ENCODE peak calls at places on chromosomes 11 and 22, in nine cellular contexts. L is stimulated activated CD4-positive, alpha-beta T cell treated with anti-CD3 and anti-CD28 coated beads, Interleukin-1b, Interleukin-23, amount 100 ng/mL, for 4 hours; M is HEK293T; X is dermis blood vessel endothelial cell; Y is A172; W is NCI-H2107; B is KG1; U is neural crest cell; N is pancreas. H is an unnamed sample.

GRCh38 chr11:80727315-80727714 is 1286.5 kb upstream of the TENM4 start:
- DNase-seq in Y (peak; percentile 55), W (no peak), N (no peak), L (no peak), B (no peak), U (no peak), M (peak; percentile 5), X (no peak), H (peak; percentile 31)

GRCh38 chr22:36577019-36577418 is 48.1 kb upstream of the EIF3D start:
- DNase-seq in U (no peak), B (no peak), X (no peak), M (no peak), W (no peak), N (no peak), Y (peak; percentile 89), L (no peak), H (no peak)

GRCh38 chr11:18692941-18693760 is 5.4 kb upstream of the TMEM86A start:
- DNase-seq in X (no peak), W (no peak), B (no peak), L (no peak), M (no peak), U (no peak), Y (no peak), N (no peak), H (no peak)

GRCh38 chr11:117458275-117459120 is 130.8 kb downstream of the CEP164 start:
- DNase-seq in W (peak; percentile 70), N (no peak), B (no peak), M (no peak), U (no peak), Y (peak; percentile 23), L (no peak), X (no peak), H (no peak)

GRCh38 chr22:20998411-20999336 is 3.2 kb downstream of the THAP7 start:
- DNase-seq in B (no peak), W (no peak), N (no peak), U (no peak), X (no peak), Y (no peak), M (no peak), L (no peak), H (no peak)

GRCh38 chr22:44676441-44677298 is 25.3 kb upstream of the PRR5 start:
- DNase-seq in W (no peak), N (no peak), X (no peak), L (no peak), M (no peak), B (no peak), Y (peak; percentile 6), U (no peak), H (no peak)

GRCh38 chr11:28043930-28044709 is 63.8 kb downstream of the KIF18A start:
- DNase-seq in M (no peak), B (no peak), N (no peak), L (no peak), Y (no peak), W (no peak), X (no peak), U (no peak), H (no peak)

GRCh38 chr22:36277482-36278291 is 24.8 kb downstream of the APOL1 start:
- DNase-seq in X (peak; percentile 78), W (no peak), L (peak; percentile 47), M (peak; percentile 80), N (no peak), Y (peak; percentile 18), U (peak; percentile 45), B (peak; percentile 14), H (peak; percentile 83)

GRCh38 chr11:9351956-9352355 is 32.5 kb upstream of the IPO7 start:
- DNase-seq in X (no peak), N (no peak), U (no peak), Y (no peak), W (no peak), B (no peak), L (no peak), M (no peak), H (no peak)

GRCh38 chr11:3232956-3233355 is 739 bp upstream of the MRGPRE start:
- DNase-seq in N (peak; percentile 33), L (no peak), X (no peak), M (no peak), B (no peak), Y (no peak), U (no peak), W (no peak), H (peak; percentile 18)

GRCh38 chr11:42234381-42235035 is 775.1 kb upstream of the LRRC4C start:
- DNase-seq in L (no peak), M (no peak), Y (no peak), X (no peak), N (no peak), W (no peak), U (no peak), B (no peak), H (no peak)

GRCh38 chr11:28529540-28530410 is 421.6 kb downstream of the METTL15 start:
- DNase-seq in N (no peak), Y (peak; percentile 53), W (no peak), L (no peak), X (peak; percentile 80), U (no peak), M (peak; percentile 12), B (peak; percentile 7), H (peak; percentile 21)

GRCh38 chr11:70528046-70528793 is 129.9 kb downstream of the CTTN start:
- DNase-seq in U (no peak), Y (no peak), B (no peak), N (peak; percentile 50), X (no peak), M (no peak), L (no peak), W (no peak), H (no peak)

GRCh38 chr22:27241430-27242110 is 560.0 kb downstream of the MN1 start:
- DNase-seq in L (no peak), N (peak; percentile 97), X (peak; percentile 40), Y (no peak), B (no peak), U (no peak), M (no peak), W (no peak), H (no peak)

GRCh38 chr22:39916496-39916895 is 15.6 kb downstream of the GRAP2 start:
- DNase-seq in U (no peak), X (no peak), B (no peak), L (no peak), Y (no peak), W (no peak), M (no peak), N (no peak), H (no peak)

GRCh38 chr11:73965764-73966121 is 14.9 kb downstream of the DNAJB13 start:
- DNase-seq in N (no peak), M (no peak), U (no peak), L (no peak), Y (no peak), X (no peak), B (no peak), W (no peak), H (no peak)

GRCh38 chr11:967995-968751 is 42.5 kb downstream of the AP2A2 start:
- DNase-seq in B (no peak), M (no peak), W (no peak), X (no peak), N (no peak), L (no peak), U (no peak), Y (no peak), H (no peak)

GRCh38 chr11:75351541-75352416 is at the start of gene ARRB1:
- DNase-seq in U (peak; percentile 51), N (peak; percentile 86), Y (no peak), B (peak; percentile 88), M (peak; percentile 68), W (no peak), L (peak; percentile 28), X (peak; percentile 68), H (peak; percentile 85)

GRCh38 chr11:37264060-37264459 is 666.0 kb upstream of the RAG2 start:
- DNase-seq in U (no peak), L (no peak), X (no peak), W (no peak), B (no peak), N (no peak), Y (no peak), M (no peak), H (no peak)

GRCh38 chr11:65078151-65078550 is 5.7 kb downstream of the CDCA5 start:
- DNase-seq in L (peak; percentile 74), U (peak; percentile 46), X (peak; percentile 67), N (no peak), M (peak; percentile 71), W (no peak), Y (peak; percentile 29), B (peak; percentile 34), H (peak; percentile 82)

GRCh38 chr11:44280257-44280656 is 29.7 kb downstream of the ALX4 start:
- DNase-seq in M (no peak), N (no peak), B (no peak), X (no peak), U (no peak), W (no peak), Y (no peak), L (no peak), H (no peak)

GRCh38 chr11:95445746-95446333 is 214.8 kb upstream of the SESN3 start:
- DNase-seq in B (no peak), N (peak; percentile 60), Y (no peak), M (no peak), U (no peak), W (no peak), L (no peak), X (no peak), H (no peak)

GRCh38 chr11:132318421-132319157 is 948.2 kb downstream of the NTM start:
- DNase-seq in N (no peak), U (no peak), L (no peak), B (no peak), M (no peak), W (no peak), Y (peak; percentile 76), X (no peak), H (no peak)

GRCh38 chr11:111550258-111550657 is 9.7 kb downstream of the LAYN start:
- DNase-seq in N (no peak), L (no peak), W (no peak), U (no peak), X (no peak), M (no peak), B (no peak), Y (no peak), H (no peak)

GRCh38 chr11:47161134-47161854 is 15.4 kb downstream of the ARFGAP2 start:
- DNase-seq in M (peak; percentile 86), X (peak; percentile 82), B (peak; percentile 45), L (peak; percentile 44), U (peak; percentile 70), N (peak; percentile 85), Y (peak; percentile 69), W (peak; percentile 44), H (peak; percentile 87)

GRCh38 chr11:62543680-62544444 is 2.7 kb downstream of the AHNAK start:
- DNase-seq in X (peak; percentile 36), N (peak; percentile 72), W (no peak), U (no peak), L (no peak), Y (peak; percentile 13), M (no peak), B (no peak), H (no peak)

GRCh38 chr11:76588455-76589325 is 81.9 kb downstream of the LRRC32 start:
- DNase-seq in U (no peak), X (peak; percentile 97), N (peak; percentile 41), B (peak; percentile 95), L (peak; percentile 9), M (no peak), W (no peak), Y (no peak), H (no peak)

GRCh38 chr22:34761111-34761510 is 304.8 kb upstream of the ISX start:
- DNase-seq in M (no peak), Y (no peak), X (no peak), B (no peak), N (no peak), W (no peak), L (no peak), U (no peak), H (no peak)

GRCh38 chr11:4763096-4763495 is 6.6 kb downstream of the OR51F1 start:
- DNase-seq in N (no peak), X (no peak), Y (no peak), U (no peak), W (no peak), M (no peak), L (no peak), B (no peak), H (no peak)

GRCh38 chr11:133541331-133542095 is 9.2 kb upstream of the OPCML start:
- DNase-seq in B (no peak), Y (no peak), N (no peak), U (peak; percentile 66), X (no peak), M (no peak), W (no peak), L (no peak), H (no peak)

GRCh38 chr11:106399075-106399500 is 321.6 kb downstream of the AASDHPPT start:
- DNase-seq in M (no peak), B (no peak), L (no peak), U (no peak), Y (peak; percentile 95), X (peak; percentile 63), W (no peak), N (no peak), H (no peak)

H was measured in D341Med.